ENCODE peak calls at places on chromosomes 5 and 9, in eight cellular contexts. E is psoas muscle, N is heart right ventricle, R is K562, U is adrenal gland, O is upper lobe of right lung, B is A549, I is HAP-1. H is an unnamed sample. For H3K4me1 and H3K9me3, the result is how much of the 10 kb centered on the place peaks cover.

GRCh38 chr9:613771-614347 is 227.6 kb upstream of the DMRT1 start:
- DNase-seq in R (no peak), U (peak), O (peak), E (peak), B (peak), I (peak), N (peak), H (peak)

GRCh38 chr9:36332006-36332405 is 68.1 kb downstream of the RNF38 start:
- DNase-seq in N (no peak), B (no peak), U (peak), R (no peak), E (no peak), O (no peak), I (no peak), H (no peak)

GRCh38 chr9:121483049-121483448 is 16.6 kb downstream of the GGTA1 start:
- DNase-seq in I (no peak), N (no peak), O (no peak), E (no peak), R (peak), U (peak), B (no peak), H (no peak)

GRCh38 chr5:41787257-41787656 is 83.0 kb downstream of the OXCT1 start:
- DNase-seq in R (no peak), I (no peak), E (no peak), B (no peak), U (no peak), N (no peak), O (no peak), H (no peak)

GRCh38 chr9:109012009-109012875 is 1.1 kb downstream of the CTNNAL1 start:
- DNase-seq in O (peak), B (peak), E (peak), N (peak), U (peak), R (no peak), I (peak), H (peak)

GRCh38 chr5:111384220-111384619 is 128.1 kb downstream of the STARD4 start:
- DNase-seq in U (no peak), R (no peak), E (no peak), N (no peak), I (no peak), B (no peak), O (no peak), H (peak)

GRCh38 chr5:83401122-83401620 is 70.4 kb upstream of the VCAN start:
- DNase-seq in E (no peak), R (no peak), O (no peak), I (no peak), N (no peak), U (no peak), B (no peak), H (no peak)

GRCh38 chr9:127135056-127135745 is 12.8 kb upstream of the ANGPTL2 start:
- DNase-seq in E (no peak), N (no peak), B (no peak), R (no peak), O (peak), I (no peak), U (no peak), H (no peak)

GRCh38 chr5:71695561-71695960 is 23.5 kb upstream of the CARTPT start:
- DNase-seq in N (no peak), B (no peak), R (no peak), E (no peak), U (no peak), I (peak), O (no peak), H (no peak)

GRCh38 chr5:11234501-11234911 is 473.5 kb upstream of the DAP start:
- DNase-seq in U (no peak), N (peak), O (no peak), B (no peak), R (no peak), I (no peak), E (no peak), H (peak)

GRCh38 chr5:132473019-132473531 is 17.5 kb downstream of the IRF1 start:
- DNase-seq in I (no peak), R (no peak), U (peak), N (no peak), E (no peak), O (peak), B (no peak), H (no peak)

GRCh38 chr9:129930743-129931142 is 95.5 kb downstream of the USP20 start:
- DNase-seq in O (no peak), U (no peak), I (no peak), E (no peak), N (no peak), B (no peak), R (no peak), H (no peak)

GRCh38 chr9:129932303-129933151 is 97.3 kb downstream of the USP20 start:
- DNase-seq in E (no peak), O (no peak), I (no peak), R (no peak), U (no peak), N (no peak), B (no peak), H (no peak)

GRCh38 chr9:129933709-129934586 is 98.7 kb downstream of the USP20 start:
- DNase-seq in R (no peak), I (no peak), B (no peak), O (no peak), N (no peak), E (no peak), U (no peak), H (no peak)

GRCh38 chr9:129936222-129936621 is 101.0 kb downstream of the USP20 start:
- DNase-seq in U (no peak), N (no peak), I (no peak), B (no peak), E (no peak), O (no peak), R (no peak), H (no peak)

DNA sequence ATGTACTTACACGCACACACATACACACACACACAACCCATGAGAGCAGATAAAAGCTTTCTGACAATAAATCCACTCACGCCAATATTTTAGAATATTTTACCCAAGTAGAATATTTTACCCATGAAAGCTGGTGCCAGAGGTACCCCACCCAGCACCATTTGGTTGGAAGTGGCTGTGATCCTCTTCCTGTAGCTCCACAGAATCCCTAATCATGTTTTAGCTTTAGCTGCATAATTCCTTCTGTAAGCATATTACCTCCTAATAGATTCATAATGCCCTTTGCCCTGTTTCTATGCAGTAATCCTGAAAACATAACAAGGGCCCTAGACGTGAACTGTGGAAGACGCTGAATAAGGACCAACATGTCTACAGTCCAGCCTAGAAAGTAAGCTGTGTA is 98.0 kb downstream of the USP20 start:
- DNase-seq in U (no peak), E (no peak), R (no peak), N (no peak), I (no peak), O (no peak), B (no peak), H (no peak)
- H3K4me1 ChIP-seq in U (half or more), E (under half), R (under half), N (half or more), I (under half), O (half or more), B (under half), H (under half)

GRCh38 chr5:3460416-3460815 is 135.2 kb upstream of the IRX1 start:
- DNase-seq in B (no peak), O (no peak), N (no peak), R (no peak), E (no peak), U (no peak), I (no peak), H (no peak)
- H3K9me3 ChIP-seq in B (under half), O (under half), N (under half), R (under half), E (under half), U (under half), I (under half), H (under half)

GRCh38 chr5:174073088-174073487 is 27.6 kb downstream of the NSG2 start:
- DNase-seq in B (no peak), E (no peak), R (no peak), N (no peak), O (no peak), U (no peak), I (no peak), H (no peak)
- H3K4me1 ChIP-seq in B (under half), E (under half), R (under half), N (under half), O (under half), U (under half), I (under half), H (under half)

GRCh38 chr5:88872971-88873370 is 10.0 kb downstream of the MEF2C start:
- DNase-seq in O (no peak), R (no peak), N (no peak), U (no peak), E (no peak), B (no peak), I (no peak), H (no peak)

GRCh38 chr5:88870280-88870679 is 12.7 kb downstream of the MEF2C start:
- DNase-seq in O (no peak), I (no peak), B (no peak), U (no peak), E (no peak), N (no peak), R (no peak), H (no peak)

GRCh38 chr5:88873447-88873846 is 9.5 kb downstream of the MEF2C start:
- DNase-seq in R (no peak), U (no peak), E (no peak), I (no peak), N (no peak), O (no peak), B (no peak), H (no peak)

GRCh38 chr5:88863523-88863922 is 19.5 kb downstream of the MEF2C start:
- DNase-seq in N (no peak), E (no peak), B (no peak), U (no peak), I (no peak), R (no peak), O (no peak), H (no peak)

GRCh38 chr5:88868453-88869068 is 14.4 kb downstream of the MEF2C start:
- DNase-seq in N (no peak), O (no peak), E (no peak), U (no peak), R (no peak), B (no peak), I (no peak), H (no peak)
- H3K9me3 ChIP-seq in N (under half), O (under half), E (under half), U (under half), R (under half), B (under half), I (under half), H (under half)

DNA sequence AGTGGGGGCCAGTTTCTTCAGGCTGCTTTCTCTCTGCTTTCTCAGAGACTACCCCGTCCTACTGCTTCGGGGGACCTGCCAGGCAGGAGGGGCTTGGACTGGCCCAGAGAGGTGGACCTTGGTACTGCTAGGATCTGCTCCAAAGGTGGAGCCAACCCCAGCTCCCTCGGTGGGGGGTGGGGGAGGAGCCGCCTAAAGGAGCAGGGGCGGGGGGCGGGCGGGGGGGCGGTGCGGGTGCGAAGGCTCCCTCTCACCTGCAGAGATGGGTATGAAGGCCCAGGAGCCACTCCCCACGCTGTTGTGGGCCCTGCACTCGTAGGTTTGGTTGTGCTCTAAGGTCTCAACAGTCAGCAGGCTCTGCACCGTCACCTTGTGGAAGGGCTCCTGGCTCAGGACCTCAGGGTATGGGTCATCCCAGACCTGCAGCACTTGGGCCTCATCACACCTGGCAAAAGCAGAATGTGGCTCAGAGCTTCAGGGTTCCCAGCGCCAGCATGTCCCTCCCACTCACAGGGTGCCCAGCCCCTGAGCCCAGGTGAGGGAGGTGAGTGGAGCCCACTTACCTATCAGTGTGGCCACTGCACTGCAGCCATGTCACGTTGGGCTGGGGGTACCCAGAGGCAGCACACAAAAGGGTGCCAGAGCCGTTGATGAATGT is 16.6 kb downstream of the CSF1R start:
- DNase-seq in B (no peak), U (no peak), I (no peak), O (peak), E (no peak), N (no peak), R (no peak), H (no peak)
- H3K4me1 ChIP-seq in B (under half), U (under half), I (under half), O (under half), E (under half), N (under half), R (under half), H (under half)

DNA sequence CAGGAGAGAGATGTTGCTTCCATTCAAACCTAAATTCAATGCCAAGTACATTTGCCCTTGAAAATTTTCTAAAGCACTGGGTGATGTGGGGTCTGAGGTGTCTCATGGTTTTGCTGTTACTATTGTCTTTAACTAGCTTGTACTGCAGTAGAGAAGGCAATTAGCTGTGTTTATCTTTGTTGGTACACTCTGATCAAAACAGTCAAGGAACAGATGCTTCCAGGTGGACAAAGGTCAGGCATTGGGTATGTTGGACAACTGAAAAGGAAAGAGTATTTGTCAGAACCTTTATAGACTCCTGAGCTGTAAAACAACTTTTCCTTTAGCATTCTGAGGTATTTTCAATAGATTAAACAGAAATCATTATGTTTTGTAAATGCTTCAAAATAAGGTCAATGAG is 2228.7 kb upstream of the WWC1 start:
- DNase-seq in B (no peak), I (no peak), U (no peak), O (no peak), R (no peak), E (no peak), N (no peak), H (no peak)
- H3K9me3 ChIP-seq in B (under half), I (under half), U (under half), O (under half), R (under half), E (under half), N (under half), H (under half)

GRCh38 chr9:131097948-131098278 is 1.6 kb downstream of the AIF1L start:
- DNase-seq in B (no peak), N (peak), U (no peak), I (no peak), E (no peak), O (no peak), R (peak), H (no peak)

GRCh38 chr9:131095666-131096489 is 453 bp upstream of the AIF1L start:
- DNase-seq in N (peak), E (no peak), U (no peak), O (no peak), B (peak), R (peak), I (peak), H (peak)

GRCh38 chr9:131096490-131097258 is at the start of gene AIF1L:
- DNase-seq in I (peak), N (peak), E (no peak), B (peak), O (peak), R (peak), U (no peak), H (peak)

GRCh38 chr9:131098391-131099087 is 2.2 kb downstream of the AIF1L start:
- DNase-seq in U (no peak), N (peak), O (no peak), E (no peak), I (no peak), B (no peak), R (no peak), H (no peak)

DNA sequence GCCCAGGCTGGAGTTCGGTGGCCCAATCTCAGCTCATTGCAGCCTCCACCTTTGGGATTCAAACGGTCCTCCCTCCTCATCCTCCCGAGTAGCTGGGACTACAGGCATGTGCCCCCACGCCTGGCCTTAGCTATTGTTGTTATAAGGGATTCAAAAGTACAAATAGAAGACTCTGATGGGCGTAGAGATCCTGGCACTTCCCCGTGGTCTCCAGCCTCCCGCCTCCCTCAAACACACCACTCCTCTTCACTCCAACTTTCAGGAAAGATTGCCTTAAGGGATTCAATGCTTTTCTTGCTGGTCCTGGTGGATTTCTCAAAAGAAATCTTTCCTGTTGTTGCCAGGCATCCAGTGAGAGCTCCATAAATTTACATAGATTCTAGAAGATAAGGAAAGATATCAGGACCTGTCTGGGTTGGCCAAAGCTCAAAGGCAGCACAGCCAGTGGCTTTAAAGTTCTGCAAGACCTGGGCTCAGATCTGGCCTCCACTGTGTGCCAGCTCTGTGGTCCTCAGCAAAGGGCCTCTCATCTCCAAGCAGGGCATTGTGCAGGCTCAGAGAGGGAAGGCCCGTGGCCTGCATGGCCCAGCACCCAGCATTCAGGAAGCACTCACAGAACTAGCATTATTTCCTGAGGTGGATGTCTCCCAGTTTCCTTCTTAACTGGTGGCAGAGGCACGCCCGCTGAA is 1.1 kb downstream of the AIF1L start:
- DNase-seq in E (no peak), B (no peak), R (no peak), I (peak), N (no peak), U (no peak), O (no peak), H (no peak)
- H3K4me1 ChIP-seq in E (under half), B (under half), R (half or more), I (under half), N (half or more), U (under half), O (under half), H (under half)

DNA sequence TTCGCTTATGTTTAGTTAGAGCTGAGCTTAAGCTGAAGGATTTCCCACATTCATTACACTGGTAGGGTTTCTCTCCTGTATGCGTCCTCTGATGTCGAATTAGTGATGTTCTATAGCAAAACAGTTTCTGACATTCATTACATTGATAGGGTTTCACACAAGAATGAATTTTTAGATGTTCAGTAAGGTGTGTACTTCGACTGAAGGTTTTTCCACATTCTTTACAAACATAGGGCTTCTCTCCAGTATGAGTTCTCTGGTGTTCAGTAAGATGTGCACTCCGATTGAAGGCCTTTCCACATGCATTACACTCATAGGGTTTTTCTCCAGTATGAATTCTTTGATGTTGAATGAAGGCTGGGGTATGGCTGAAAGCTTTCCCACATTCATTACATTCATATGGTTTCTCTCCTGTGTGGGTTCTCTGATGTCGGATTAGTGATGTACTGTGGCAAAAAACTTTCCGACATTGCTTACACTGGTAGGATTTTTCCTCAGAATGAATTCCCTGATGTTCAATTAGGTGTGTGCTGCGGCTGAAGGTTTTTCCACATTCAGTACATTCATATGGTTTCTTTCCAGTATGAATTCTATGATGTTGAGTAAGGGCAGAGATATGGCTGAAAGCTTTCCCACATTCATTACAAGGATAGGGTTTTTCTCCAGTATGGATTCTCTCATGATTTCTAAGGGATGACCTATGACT is 14.6 kb downstream of the ZNF883 start:
- DNase-seq in E (no peak), B (no peak), O (no peak), I (no peak), R (no peak), U (no peak), N (no peak), H (no peak)
- H3K9me3 ChIP-seq in E (half or more), B (half or more), O (half or more), I (under half), R (under half), U (under half), N (half or more), H (under half)

DNA sequence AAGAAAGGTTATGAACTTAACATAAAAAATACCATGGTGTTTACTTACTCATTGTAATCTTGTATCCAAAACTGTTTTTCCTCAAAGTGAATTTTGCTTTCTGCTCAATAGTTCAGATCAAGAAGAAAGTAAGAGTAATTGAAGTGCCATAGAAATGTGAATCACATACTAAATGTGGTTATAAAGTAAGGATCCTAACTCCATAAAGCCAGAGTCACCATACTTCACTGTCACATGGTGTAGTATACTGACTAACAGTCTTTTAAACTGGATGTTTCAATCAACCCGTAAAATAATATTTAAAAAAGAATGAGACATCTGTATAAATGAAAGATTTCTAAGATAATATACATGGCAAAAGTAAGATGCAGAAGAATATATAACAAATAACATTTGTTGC is 72.1 kb downstream of the NIPBL start:
- DNase-seq in U (no peak), R (no peak), B (no peak), N (no peak), E (no peak), O (no peak), I (no peak), H (no peak)
- H3K4me1 ChIP-seq in U (under half), R (under half), B (half or more), N (half or more), E (half or more), O (under half), I (under half), H (under half)

H was measured in cardiac muscle cell.